ENCODE peak calls at places on chromosomes 1 and 21, in five cellular contexts. J is lung, B is foreskin fibroblast, T is mammary epithelial cell, Q is brain microvascular endothelial cell. R is an unnamed sample.

GRCh38 chr21:43864313-43864805 is 664 bp upstream of the AGPAT3 start:
- DNase-seq in J (peak; percentile 52), B (peak; percentile 69), T (peak; percentile 50), Q (no peak), R (no peak)

GRCh38 chr1:162006081-162006480 is 17.6 kb downstream of the OLFML2B start:
- DNase-seq in J (no peak), B (no peak), T (no peak), Q (no peak), R (no peak)

GRCh38 chr1:205977348-205978014 is 25.7 kb downstream of the RAB7B start:
- DNase-seq in J (peak; percentile 78), B (peak; percentile 92), T (peak; percentile 54), Q (peak; percentile 55), R (peak; percentile 55)

GRCh38 chr1:168129933-168130332 is 6.8 kb downstream of the GPR161 start:
- DNase-seq in J (no peak), B (no peak), T (no peak), Q (no peak), R (no peak)

GRCh38 chr1:65758128-65758527 is 34.6 kb upstream of the PDE4B start:
- DNase-seq in J (no peak), B (no peak), T (no peak), Q (no peak), R (no peak)

GRCh38 chr1:8604041-8604942 is 213.1 kb downstream of the RERE start:
- DNase-seq in J (no peak), B (no peak), T (no peak), Q (no peak), R (no peak)

GRCh38 chr1:237013608-237014007 is 9.4 kb upstream of the MT1HL1 start:
- DNase-seq in J (no peak), B (no peak), T (no peak), Q (no peak), R (no peak)

GRCh38 chr1:80448081-80448480 is 1352.7 kb upstream of the ADGRL2 start:
- DNase-seq in J (no peak), B (peak; percentile 21), T (no peak), Q (peak; percentile 43), R (no peak)

GRCh38 chr1:66302810-66303209 is 231.1 kb upstream of the SGIP1 start:
- DNase-seq in J (no peak), B (no peak), T (no peak), Q (no peak), R (no peak)

GRCh38 chr1:121517586-121518230 is 332.9 kb downstream of the SRGAP2C start:
- DNase-seq in J (no peak), B (no peak), T (no peak), Q (no peak), R (no peak)

GRCh38 chr1:161199506-161200119 is 759 bp upstream of the ADAMTS4 start:
- DNase-seq in J (no peak), B (no peak), T (no peak), Q (no peak), R (no peak)

GRCh38 chr1:230067441-230067870 is 418 bp downstream of the GALNT2 start:
- DNase-seq in J (peak; percentile 42), B (peak; percentile 62), T (peak; percentile 47), Q (no peak), R (no peak)

GRCh38 chr1:165924096-165924495 is 96.7 kb downstream of the UCK2 start:
- DNase-seq in J (no peak), B (no peak), T (no peak), Q (no peak), R (no peak)

GRCh38 chr1:112882271-112882744 is 73.7 kb downstream of the SLC16A1 start:
- DNase-seq in J (no peak), B (peak; percentile 52), T (no peak), Q (no peak), R (no peak)

GRCh38 chr1:220680085-220680687 is 10.0 kb upstream of the C1orf115 start:
- DNase-seq in J (no peak), B (peak; percentile 62), T (peak; percentile 32), Q (no peak), R (no peak)

GRCh38 chr1:24641646-24642151 is 1.4 kb upstream of the SRRM1 start:
- DNase-seq in J (peak; percentile 54), B (peak; percentile 55), T (peak; percentile 32), Q (no peak), R (no peak)

GRCh38 chr1:100921110-100921706 is 25.3 kb downstream of the SLC30A7 start:
- DNase-seq in J (no peak), B (peak; percentile 79), T (peak; percentile 25), Q (peak; percentile 23), R (peak; percentile 33)

GRCh38 chr21:41897047-41897669 is 18.0 kb upstream of the PRDM15 start:
- DNase-seq in J (no peak), B (no peak), T (no peak), Q (no peak), R (no peak)

GRCh38 chr1:66999640-67000400 is 54.1 kb downstream of the SLC35D1 start:
- DNase-seq in J (no peak), B (no peak), T (no peak), Q (no peak), R (no peak)

GRCh38 chr1:111729271-111729921 is 9.8 kb downstream of the INKA2 start:
- DNase-seq in J (no peak), B (no peak), T (no peak), Q (no peak), R (no peak)

GRCh38 chr1:7372477-7373120 is 398.5 kb upstream of the VAMP3 start:
- DNase-seq in J (no peak), B (no peak), T (no peak), Q (no peak), R (no peak)

GRCh38 chr1:234771642-234772344 is 161.8 kb upstream of the IRF2BP2 start:
- DNase-seq in J (no peak), B (no peak), T (no peak), Q (no peak), R (no peak)

GRCh38 chr1:235935506-235936224 is 69.0 kb upstream of the LYST start:
- DNase-seq in J (no peak), B (peak; percentile 40), T (no peak), Q (no peak), R (no peak)

GRCh38 chr1:53696578-53696977 is 42.4 kb downstream of the GLIS1 start:
- DNase-seq in J (no peak), B (no peak), T (no peak), Q (no peak), R (no peak)

GRCh38 chr1:4939266-4939665 is 284.9 kb downstream of the AJAP1 start:
- DNase-seq in J (no peak), B (no peak), T (no peak), Q (no peak), R (no peak)
- TF ChIP-seq CTCF in J (no peak), B (no peak), T (no peak), Q (no peak), R (no peak)

GRCh38 chr1:108716437-108717230 is 3.9 kb downstream of the FNDC7 start:
- DNase-seq in J (no peak), B (no peak), T (no peak), Q (peak; percentile 47), R (no peak)

GRCh38 chr1:108708726-108709660 is 3.7 kb upstream of the FNDC7 start:
- DNase-seq in J (no peak), B (no peak), T (peak; percentile 11), Q (no peak), R (no peak)

GRCh38 chr1:108715932-108716331 is 3.2 kb downstream of the FNDC7 start:
- DNase-seq in J (no peak), B (no peak), T (no peak), Q (peak; percentile 28), R (no peak)

GRCh38 chr1:108717774-108718316 is 5.1 kb downstream of the FNDC7 start:
- DNase-seq in J (no peak), B (no peak), T (no peak), Q (no peak), R (no peak)

GRCh38 chr1:108712605-108713150 is at the start of gene FNDC7:
- DNase-seq in J (no peak), B (no peak), T (no peak), Q (peak; percentile 60), R (no peak)
- H3K4me3 ChIP-seq in J (no peak within 1 kb of the TSS), B (no peak within 1 kb of the TSS), T (no peak within 1 kb of the TSS), Q (no peak within 1 kb of the TSS), R (no peak within 1 kb of the TSS)

DNA sequence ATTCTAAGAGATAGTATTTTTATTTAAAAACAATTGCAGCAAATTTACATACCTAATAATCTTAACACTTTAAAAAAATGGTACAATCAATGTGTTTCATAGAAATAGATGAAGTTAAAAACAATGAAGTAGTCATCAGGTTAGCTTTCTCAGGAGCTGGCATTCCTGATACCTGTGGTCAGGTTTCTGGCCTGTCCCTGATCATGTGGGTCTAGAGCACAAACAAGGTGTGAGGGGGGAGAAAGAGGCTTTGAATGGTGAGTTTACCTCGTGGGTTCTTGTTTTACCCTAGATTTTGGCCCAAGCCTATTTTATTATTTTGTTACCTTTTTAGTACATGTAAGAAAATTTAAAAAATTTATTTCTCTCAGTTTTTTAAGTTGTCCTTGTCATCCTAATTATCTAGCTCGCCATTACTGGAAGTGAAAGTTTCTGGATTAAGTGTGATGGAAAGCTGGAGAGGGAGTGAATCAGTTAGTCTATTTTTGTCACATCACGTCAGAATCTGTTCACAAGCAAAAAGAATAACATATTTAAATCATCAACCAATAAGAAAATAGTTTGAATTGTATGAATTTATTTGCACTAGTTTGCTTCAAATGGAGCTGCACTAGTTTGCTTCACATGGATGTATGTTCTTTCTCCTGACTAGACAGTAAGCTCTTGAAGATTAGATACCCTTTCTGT is 23.0 kb downstream of the PHC2 start:
- DNase-seq in J (no peak), B (no peak), T (peak; percentile 25), Q (no peak), R (no peak)
- TF ChIP-seq CTCF in J (no peak), B (no peak), T (no peak), Q (no peak), R (no peak)

GRCh38 chr21:31295676-31296075 is 48.4 kb downstream of the TIAM1 start:
- DNase-seq in J (no peak), B (no peak), T (no peak), Q (no peak), R (no peak)
- H3K4me3 ChIP-seq in J (no peak overlapping the region), B (no peak overlapping the region), T (no peak overlapping the region), Q (no peak overlapping the region), R (no peak overlapping the region)

DNA sequence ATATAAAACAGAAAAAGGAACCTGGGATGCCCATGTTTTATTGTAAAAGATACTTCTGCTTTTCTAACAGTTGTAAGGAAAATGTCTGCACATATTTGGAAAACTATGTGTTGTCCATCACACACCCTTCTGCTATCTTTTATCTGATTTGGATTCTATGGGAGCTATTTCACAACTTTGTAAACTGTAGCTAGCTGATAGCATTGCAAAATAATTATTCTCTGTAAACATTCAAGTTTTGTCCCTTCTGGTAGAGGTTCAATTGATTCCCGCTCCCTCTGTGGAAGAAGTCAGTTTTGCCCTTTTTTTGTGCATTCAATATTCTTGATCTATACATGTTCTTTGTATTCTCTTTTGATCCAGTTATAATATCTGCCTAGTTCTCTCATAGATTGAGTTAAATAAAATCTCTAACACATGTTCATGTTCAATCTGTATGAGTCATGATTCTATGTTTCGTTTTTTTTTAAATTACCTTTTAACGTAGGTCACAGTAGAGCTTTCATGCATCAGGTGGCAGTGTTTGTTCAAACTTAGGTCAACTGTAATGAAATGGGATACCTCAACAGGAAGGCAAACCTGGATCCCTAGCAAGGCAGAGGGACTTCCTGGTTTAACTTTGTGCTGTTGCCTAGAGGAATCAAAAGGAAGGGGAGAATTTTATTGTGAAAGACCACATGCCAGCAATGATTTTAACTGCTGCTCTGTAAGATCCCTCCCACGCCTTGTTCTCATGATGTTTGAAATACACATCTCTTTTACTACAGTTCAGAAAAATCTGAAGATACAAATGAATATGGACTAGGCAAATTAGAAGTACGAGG is 26.0 kb upstream of the BCL9 start:
- DNase-seq in J (peak; percentile 48), B (peak; percentile 69), T (peak; percentile 64), Q (no peak), R (peak; percentile 50)
- TF ChIP-seq CTCF in J (no peak), B (no peak), T (peak; percentile 47), Q (no peak), R (peak; percentile 4)